ENCODE peak calls at places on chromosomes 5 and 9, in five cellular contexts. M is upper lobe of right lung, Z is right atrium auricular region, Q is SK-N-SH, D is HFFc6. P is an unnamed sample.
A peak's percentile ranks its signal among the peaks of the same experiment; 100 is the strongest.

GRCh38 chr9:137313326-137313920 is 11.4 kb upstream of the NRARP start:
- DNase-seq in Q (peak; percentile 30), M (peak; percentile 58), D (no peak), Z (no peak), P (peak; percentile 84)

GRCh38 chr9:81671880-81672280 is 17.5 kb downstream of the TLE1 start:
- DNase-seq in Z (peak; percentile 90), Q (no peak), D (no peak), M (peak; percentile 65), P (no peak)

GRCh38 chr5:140178082-140178410 is 3.1 kb downstream of the CYSTM1 start:
- DNase-seq in Z (no peak), Q (no peak), D (no peak), M (no peak), P (no peak)

GRCh38 chr9:87829756-87830155 is 52.9 kb upstream of the SPATA31E1 start:
- DNase-seq in Z (no peak), M (no peak), Q (no peak), D (no peak), P (no peak)

GRCh38 chr5:146339715-146340259 is 1.1 kb downstream of the POU4F3 start:
- DNase-seq in Z (no peak), D (no peak), Q (no peak), M (no peak), P (no peak)

GRCh38 chr9:6929428-6929827 is 171.7 kb downstream of the KDM4C start:
- DNase-seq in Z (no peak), D (no peak), Q (no peak), M (no peak), P (no peak)

GRCh38 chr5:139312075-139312474 is 18.5 kb downstream of the MATR3 start:
- DNase-seq in Z (no peak), D (no peak), M (no peak), Q (no peak), P (no peak)

GRCh38 chr9:277595-278330 is 63.1 kb downstream of the DOCK8 start:
- DNase-seq in Z (no peak), M (no peak), Q (no peak), D (no peak), P (no peak)

GRCh38 chr9:131667576-131667975 is 72.3 kb downstream of the RAPGEF1 start:
- DNase-seq in M (no peak), Z (no peak), Q (no peak), D (no peak), P (no peak)

GRCh38 chr5:73135429-73136276 is 15.3 kb downstream of the TMEM171 start:
- DNase-seq in Q (peak; percentile 48), Z (no peak), M (no peak), D (peak; percentile 31), P (no peak)

GRCh38 chr5:67119010-67119409 is 77.6 kb downstream of the CD180 start:
- DNase-seq in Z (no peak), Q (no peak), M (no peak), D (no peak), P (no peak)

GRCh38 chr9:2464624-2465023 is 157.0 kb upstream of the VLDLR start:
- DNase-seq in Q (no peak), Z (no peak), M (no peak), D (no peak), P (no peak)

GRCh38 chr9:93895535-93895934 is 59.6 kb downstream of the BARX1 start:
- DNase-seq in Q (peak; percentile 50), D (no peak), M (no peak), Z (no peak), P (peak; percentile 53)

GRCh38 chr5:143002459-143003327 is 232.5 kb downstream of the ARHGAP26 start:
- DNase-seq in M (no peak), Z (no peak), Q (no peak), D (peak; percentile 64), P (no peak)

GRCh38 chr5:36270175-36270574 is 28.4 kb upstream of the NADK2 start:
- DNase-seq in Z (no peak), Q (no peak), D (no peak), M (no peak), P (no peak)

GRCh38 chr5:173835131-173835530 is 53.0 kb upstream of the CPEB4 start:
- DNase-seq in Z (no peak), D (no peak), Q (no peak), M (no peak), P (no peak)

GRCh38 chr9:113558632-113559502 is 95.3 kb downstream of the RGS3 start:
- DNase-seq in D (peak; percentile 53), Z (peak; percentile 91), Q (peak; percentile 76), M (peak; percentile 78), P (no peak)

GRCh38 chr9:128936171-128936865 is 11.1 kb downstream of the DOLK start:
- DNase-seq in Q (no peak), D (no peak), Z (no peak), M (no peak), P (no peak)

GRCh38 chr9:102124465-102124864 is 386.0 kb upstream of the GRIN3A start:
- DNase-seq in Z (no peak), D (no peak), Q (no peak), M (no peak), P (no peak)

GRCh38 chr9:69204869-69205268 is 30.8 kb downstream of the TJP2 start:
- DNase-seq in M (no peak), Q (no peak), D (peak; percentile 17), Z (peak; percentile 87), P (no peak)

GRCh38 chr9:76817489-76817888 is 53.3 kb downstream of the PCA3 start:
- DNase-seq in D (peak; percentile 82), Q (no peak), Z (no peak), M (no peak), P (no peak)

GRCh38 chr5:80408475-80408875 is 611 bp downstream of the ZFYVE16 start:
- DNase-seq in Z (peak; percentile 61), D (peak; percentile 31), M (peak; percentile 86), Q (peak; percentile 81), P (no peak)

GRCh38 chr5:149961186-149961685 is 678 bp downstream of the SLC26A2 start:
- DNase-seq in D (no peak), Z (no peak), Q (no peak), M (no peak), P (no peak)

GRCh38 chr5:8057764-8058163 is 188.8 kb downstream of the MTRR start:
- DNase-seq in M (no peak), D (no peak), Q (no peak), Z (no peak), P (no peak)

GRCh38 chr5:171920765-171921391 is 85.6 kb downstream of the FBXW11 start:
- DNase-seq in D (no peak), Q (no peak), Z (no peak), M (no peak), P (no peak)

GRCh38 chr9:97543568-97543967 is 42.1 kb downstream of the TMOD1 start:
- DNase-seq in M (no peak), Q (no peak), D (no peak), Z (no peak), P (no peak)

DNA sequence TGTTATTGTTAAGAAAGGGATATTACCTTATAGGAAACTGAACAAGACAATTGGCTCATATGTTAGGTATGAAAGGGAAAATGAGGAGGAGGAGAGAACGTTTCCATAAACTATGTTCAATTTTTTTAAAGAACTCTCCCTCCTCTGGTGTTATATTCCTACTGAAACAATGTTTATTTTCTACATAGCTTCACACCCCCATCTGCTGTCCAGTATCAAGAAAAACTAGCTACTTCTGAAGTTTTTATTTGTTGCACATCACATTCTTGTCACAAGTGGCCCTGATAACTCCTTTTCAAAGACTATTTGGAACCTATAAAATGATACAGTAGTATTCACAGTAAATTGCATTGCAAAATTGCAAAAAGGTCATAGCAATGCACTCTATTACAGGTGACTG is 223.4 kb upstream of the FAM174A start:
- DNase-seq in D (no peak), Q (no peak), M (no peak), Z (no peak), P (no peak)
- TF ChIP-seq CTCF in D (no peak), Q (peak; percentile 15), M (no peak), Z (no peak), P (peak; percentile 40)

GRCh38 chr5:14143843-14144585 is 872 bp downstream of the TRIO start:
- DNase-seq in M (peak; percentile 88), Q (peak; percentile 68), D (no peak), Z (peak; percentile 60), P (no peak)

GRCh38 chr5:14142856-14143508 is at the start of gene TRIO:
- DNase-seq in Z (peak; percentile 91), D (peak; percentile 85), M (peak; percentile 94), Q (peak; percentile 97), P (peak; percentile 96)

GRCh38 chr5:14143509-14143842 is 334 bp downstream of the TRIO start:
- DNase-seq in Z (no peak), M (no peak), Q (no peak), D (no peak), P (no peak)

GRCh38 chr5:14142202-14142855 is 813 bp upstream of the TRIO start:
- DNase-seq in M (no peak), Q (no peak), Z (no peak), D (no peak), P (no peak)

GRCh38 chr5:14141764-14142163 is 1.4 kb upstream of the TRIO start:
- DNase-seq in Q (no peak), Z (no peak), D (no peak), M (no peak), P (no peak)
- TF ChIP-seq CTCF in Q (no peak), Z (no peak), D (peak; percentile 29), M (no peak), P (no peak)

GRCh38 chr5:179495906-179496455 is 54.4 kb upstream of the RUFY1 start:
- DNase-seq in Q (peak; percentile 48), M (no peak), D (no peak), Z (no peak), P (no peak)
- TF ChIP-seq CTCF in Q (no peak), M (no peak), D (no peak), Z (no peak), P (peak; percentile 30)

GRCh38 chr5:77366717-77367500 is 125.2 kb downstream of the WDR41 start:
- DNase-seq in Q (peak; percentile 37), M (no peak), Z (no peak), D (no peak), P (no peak)
- TF ChIP-seq CTCF in Q (no peak), M (no peak), Z (no peak), D (no peak), P (peak; percentile 17)

DNA sequence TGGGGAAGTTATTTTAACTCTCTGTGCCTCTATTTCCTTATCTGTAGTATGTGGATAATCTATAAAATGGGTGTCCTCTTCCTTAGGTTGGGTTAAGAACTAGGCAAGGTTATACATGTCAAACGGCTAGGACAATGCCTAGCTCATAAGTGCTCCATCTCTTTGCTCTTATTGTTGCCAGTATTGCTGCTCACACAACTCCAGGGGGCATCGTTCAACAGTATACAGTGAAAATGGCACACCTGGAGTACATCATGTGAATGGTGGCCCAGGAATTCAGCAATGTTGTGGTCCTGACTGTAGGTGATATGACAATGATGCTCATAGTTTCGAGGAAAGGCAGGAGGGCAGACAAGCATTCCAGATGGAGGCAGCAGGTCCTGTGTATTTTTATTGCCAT is 30.1 kb downstream of the SLIT3 start:
- DNase-seq in M (no peak), Q (no peak), Z (no peak), D (no peak), P (no peak)
- TF ChIP-seq CTCF in M (no peak), Q (no peak), Z (no peak), D (no peak), P (no peak)

GRCh38 chr9:91192785-91193657 is 168.7 kb downstream of the AUH start:
- DNase-seq in Z (peak; percentile 97), Q (peak; percentile 75), D (peak; percentile 99), M (peak; percentile 85), P (no peak)
- TF ChIP-seq CTCF in Z (peak; percentile 12), Q (peak; percentile 29), D (peak; percentile 27), M (no peak), P (peak; percentile 26)